ENCODE peak calls at places on chromosome 19, in ten cellular contexts. H is A549; X is brain microvascular endothelial cell; V is choroid plexus epithelial cell; G is CD8-positive, alpha-beta T cell; F is epithelial cell of esophagus; K is NCI-H1092 treated with DMSO at 0.1 percent for 48 hours; U is left ventricle myocardium superior; M is activated naive CD8-positive, alpha-beta T cell treated with anti-CD3 and anti-CD28 coated beads, Interleukin-2, amount 50 U/mL, for 24 hours; P is activated CD8-positive, alpha-beta memory T cell treated with anti-CD3 and anti-CD28 coated beads for 4 hours. Y is an unnamed sample.

GRCh38 chr19:17944301-17944700 is 11.5 kb downstream of the CCDC124 start:
- DNase-seq in H (no peak), X (peak; percentile 41), V (peak; percentile 35), G (no peak), F (peak; percentile 94), K (no peak), U (no peak), M (no peak), P (no peak), Y (no peak)

GRCh38 chr19:19134687-19135158 is 3.6 kb downstream of the TMEM161A start:
- DNase-seq in H (no peak), X (no peak), V (no peak), G (peak; percentile 16), F (no peak), K (peak; percentile 16), U (peak; percentile 91), M (peak; percentile 50), P (no peak), Y (peak; percentile 47)

GRCh38 chr19:10120538-10121198 is 969 bp upstream of the EIF3G start:
- DNase-seq in H (no peak), X (peak; percentile 74), V (peak; percentile 70), G (no peak), F (peak; percentile 91), K (no peak), U (no peak), M (no peak), P (no peak), Y (no peak)

GRCh38 chr19:41951686-41952172 is 7.4 kb downstream of the RABAC1 start:
- DNase-seq in H (peak; percentile 87), X (peak; percentile 46), V (peak; percentile 76), G (peak; percentile 84), F (peak; percentile 73), K (peak; percentile 47), U (peak; percentile 86), M (peak; percentile 96), P (peak; percentile 84), Y (peak; percentile 72)

GRCh38 chr19:418761-419632 is 10.1 kb upstream of the C2CD4C start:
- DNase-seq in H (no peak), X (no peak), V (no peak), G (no peak), F (no peak), K (no peak), U (no peak), M (no peak), P (no peak), Y (peak; percentile 3)

GRCh38 chr19:18464646-18465045 is 26.7 kb upstream of the ISYNA1 start:
- DNase-seq in H (peak; percentile 59), X (peak; percentile 82), V (peak; percentile 98), G (no peak), F (peak; percentile 32), K (peak; percentile 96), U (peak; percentile 84), M (no peak), P (no peak), Y (peak; percentile 93)

GRCh38 chr19:40674291-40674690 is 16.2 kb downstream of the NUMBL start:
- DNase-seq in H (no peak), X (no peak), V (peak; percentile 56), G (no peak), F (no peak), K (no peak), U (no peak), M (no peak), P (no peak), Y (no peak)

GRCh38 chr19:12996542-12997094 is 1.3 kb downstream of the NFIX start:
- DNase-seq in H (no peak), X (no peak), V (no peak), G (no peak), F (no peak), K (no peak), U (peak; percentile 76), M (no peak), P (no peak), Y (peak; percentile 60)

GRCh38 chr19:58439576-58440554 is at the start of gene ZNF132:
- DNase-seq in H (peak; percentile 85), X (peak; percentile 100), V (peak; percentile 100), G (peak; percentile 88), F (peak; percentile 100), K (peak; percentile 94), U (peak; percentile 96), M (peak; percentile 92), P (peak; percentile 88), Y (peak; percentile 99)

GRCh38 chr19:13396256-13397080 is 109.8 kb downstream of the CACNA1A start:
- DNase-seq in H (peak; percentile 49), X (peak; percentile 41), V (peak; percentile 41), G (no peak), F (peak; percentile 40), K (no peak), U (peak; percentile 40), M (peak; percentile 10), P (no peak), Y (peak; percentile 3)

GRCh38 chr19:21128901-21129698 is 12.7 kb upstream of the ZNF431 start:
- DNase-seq in H (no peak), X (no peak), V (peak; percentile 5), G (no peak), F (no peak), K (no peak), U (no peak), M (no peak), P (no peak), Y (peak; percentile 12)

GRCh38 chr19:53580871-53581835 is 43.2 kb downstream of the ZNF331 start:
- DNase-seq in H (no peak), X (no peak), V (no peak), G (no peak), F (no peak), K (no peak), U (no peak), M (no peak), P (no peak), Y (no peak)

GRCh38 chr19:1851581-1852293 is 3.5 kb upstream of the REXO1 start:
- DNase-seq in H (no peak), X (no peak), V (no peak), G (peak; percentile 64), F (no peak), K (peak; percentile 26), U (peak; percentile 39), M (peak; percentile 68), P (no peak), Y (no peak)

GRCh38 chr19:7366701-7367420 is 18.1 kb downstream of the ARHGEF18 start:
- DNase-seq in H (peak; percentile 70), X (peak; percentile 54), V (peak; percentile 50), G (no peak), F (peak; percentile 54), K (peak; percentile 6), U (no peak), M (peak; percentile 25), P (no peak), Y (no peak)

GRCh38 chr19:15316498-15316897 is 15.8 kb downstream of the BRD4 start:
- DNase-seq in H (no peak), X (no peak), V (peak; percentile 89), G (no peak), F (no peak), K (no peak), U (no peak), M (no peak), P (no peak), Y (no peak)